ENCODE peak calls at places on chromosome X, in six cellular contexts. B is K562, D is GM12878, R is HepG2, N is H1, H is GM12891. P is an unnamed sample.

GRCh38 chrX:110120025-110120424 is 117.1 kb downstream of the TMEM164 start:
- DNase-seq in B (no peak), D (no peak), R (no peak), N (no peak), H (no peak), P (no peak)

GRCh38 chrX:10039821-10040793 is 72.9 kb downstream of the CLDN34 start:
- DNase-seq in B (no peak), D (no peak), R (peak), N (no peak), H (no peak), P (no peak)

GRCh38 chrX:24340501-24340900 is 19.9 kb upstream of the SUPT20HL1 start:
- DNase-seq in B (no peak), D (no peak), R (no peak), N (no peak), H (no peak), P (no peak)

GRCh38 chrX:131735127-131735526 is 191.3 kb downstream of the OR13H1 start:
- DNase-seq in B (no peak), D (no peak), R (no peak), N (no peak), H (no peak), P (no peak)

GRCh38 chrX:30910124-30910860 is 21.2 kb upstream of the TAB3 start:
- DNase-seq in B (peak), D (no peak), R (no peak), N (no peak), H (no peak), P (no peak)

GRCh38 chrX:105150036-105150435 is 70.5 kb downstream of the TEX13A start:
- DNase-seq in B (no peak), D (no peak), R (no peak), N (no peak), H (no peak), P (no peak)

GRCh38 chrX:130106071-130106470 is 4.2 kb downstream of the ELF4 start:
- DNase-seq in B (no peak), D (no peak), R (no peak), N (no peak), H (no peak), P (no peak)

GRCh38 chrX:16465081-16465876 is 184.7 kb upstream of the S100G start:
- DNase-seq in B (no peak), D (no peak), R (no peak), N (no peak), H (no peak), P (no peak)

GRCh38 chrX:138710866-138711331 is 618 bp downstream of the FGF13 start:
- DNase-seq in B (no peak), D (no peak), R (no peak), N (no peak), H (no peak), P (peak)

GRCh38 chrX:123086768-123087167 is 97.3 kb upstream of the GRIA3 start:
- DNase-seq in B (no peak), D (no peak), R (no peak), N (no peak), H (no peak), P (no peak)

GRCh38 chrX:123088331-123088730 is 95.7 kb upstream of the GRIA3 start:
- DNase-seq in B (no peak), D (no peak), R (no peak), N (no peak), H (no peak), P (no peak)

GRCh38 chrX:123085311-123085940 is 98.7 kb upstream of the GRIA3 start:
- DNase-seq in B (no peak), D (no peak), R (peak), N (peak), H (no peak), P (no peak)

GRCh38 chrX:123088930-123089329 is 95.1 kb upstream of the GRIA3 start:
- DNase-seq in B (no peak), D (no peak), R (no peak), N (no peak), H (no peak), P (no peak)

GRCh38 chrX:123087326-123087725 is 96.8 kb upstream of the GRIA3 start:
- DNase-seq in B (no peak), D (no peak), R (peak), N (no peak), H (no peak), P (no peak)
- TF ChIP-seq TAF1 in B (no peak), D (no peak), R (no peak), N (no peak), H (no peak), P (no peak)

GRCh38 chrX:107207943-107208342 is 1.5 kb downstream of the DNAAF6 start:
- DNase-seq in B (no peak), D (no peak), R (no peak), N (no peak), H (no peak), P (no peak)

GRCh38 chrX:107206697-107207065 is 270 bp downstream of the DNAAF6 start:
- DNase-seq in B (no peak), D (no peak), R (no peak), N (no peak), H (no peak), P (no peak)

GRCh38 chrX:107207089-107207488 is 678 bp downstream of the DNAAF6 start:
- DNase-seq in B (peak), D (no peak), R (no peak), N (no peak), H (no peak), P (no peak)

GRCh38 chrX:107204063-107204605 is 2.1 kb downstream of the NUP62CL start:
- DNase-seq in B (peak), D (no peak), R (no peak), N (no peak), H (no peak), P (no peak)

DNA sequence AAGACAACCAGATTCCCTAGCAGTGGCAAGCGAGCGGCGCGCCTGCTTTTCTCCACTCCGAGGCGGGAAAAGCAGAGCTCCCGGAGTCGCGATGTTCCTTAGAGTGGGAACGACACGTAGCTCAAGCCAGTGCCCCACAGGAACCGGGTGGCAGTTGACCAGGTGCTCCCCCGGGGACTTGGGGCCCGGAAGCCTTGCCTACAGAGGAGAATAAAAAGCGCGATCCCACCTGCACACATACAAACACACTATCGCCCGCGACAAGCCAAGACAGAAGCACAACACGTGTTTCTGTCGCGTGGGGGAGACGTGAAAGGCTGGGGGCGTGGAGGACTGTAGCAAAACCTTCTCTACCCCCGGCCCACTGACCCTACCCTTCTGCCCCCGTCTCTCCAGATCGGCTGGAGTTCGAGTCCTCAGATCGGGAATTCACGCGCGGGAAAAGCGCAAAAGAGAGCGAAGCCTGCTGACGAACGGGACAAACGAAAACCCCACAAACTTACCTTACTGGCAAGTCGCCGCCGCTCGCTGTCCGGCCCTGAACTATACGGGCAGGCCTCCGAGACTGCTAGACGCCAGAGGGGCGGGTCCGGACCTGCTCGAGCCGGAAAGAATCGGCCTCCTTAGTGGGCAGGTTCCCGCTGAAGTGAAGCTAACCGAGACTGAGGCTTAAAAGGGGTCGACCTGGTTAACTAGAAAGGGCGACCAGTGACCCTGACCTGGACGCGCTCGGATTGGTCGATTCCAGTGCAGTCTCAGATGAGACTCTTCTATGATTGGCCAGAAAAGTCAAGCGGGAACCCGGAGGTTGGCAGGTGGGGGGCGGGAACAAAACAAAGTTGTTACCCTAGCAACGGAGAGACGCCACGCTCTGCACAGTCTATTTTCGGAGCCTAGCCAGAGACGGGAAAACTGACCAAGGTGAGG is at the start of the genes DNAAF6 and NUP62CL:
- DNase-seq in B (peak), D (peak), R (peak), N (peak), H (peak), P (peak)
- TF ChIP-seq POLR2AphosphoS5 in B (peak), D (peak), R (peak), N (peak), H (no peak), P (peak)

GRCh38 chrX:21843179-21843578 is 3.8 kb downstream of the MBTPS2 start:
- DNase-seq in B (no peak), D (no peak), R (peak), N (no peak), H (no peak), P (no peak)

GRCh38 chrX:21840199-21840557 is 761 bp downstream of the MBTPS2 start:
- DNase-seq in B (peak), D (no peak), R (no peak), N (no peak), H (no peak), P (no peak)

GRCh38 chrX:21837056-21837455 is 2.4 kb upstream of the MBTPS2 start:
- DNase-seq in B (no peak), D (no peak), R (no peak), N (no peak), H (no peak), P (no peak)

GRCh38 chrX:21838937-21839333 is 482 bp upstream of the MBTPS2 start:
- DNase-seq in B (peak), D (no peak), R (peak), N (no peak), H (no peak), P (no peak)

DNA sequence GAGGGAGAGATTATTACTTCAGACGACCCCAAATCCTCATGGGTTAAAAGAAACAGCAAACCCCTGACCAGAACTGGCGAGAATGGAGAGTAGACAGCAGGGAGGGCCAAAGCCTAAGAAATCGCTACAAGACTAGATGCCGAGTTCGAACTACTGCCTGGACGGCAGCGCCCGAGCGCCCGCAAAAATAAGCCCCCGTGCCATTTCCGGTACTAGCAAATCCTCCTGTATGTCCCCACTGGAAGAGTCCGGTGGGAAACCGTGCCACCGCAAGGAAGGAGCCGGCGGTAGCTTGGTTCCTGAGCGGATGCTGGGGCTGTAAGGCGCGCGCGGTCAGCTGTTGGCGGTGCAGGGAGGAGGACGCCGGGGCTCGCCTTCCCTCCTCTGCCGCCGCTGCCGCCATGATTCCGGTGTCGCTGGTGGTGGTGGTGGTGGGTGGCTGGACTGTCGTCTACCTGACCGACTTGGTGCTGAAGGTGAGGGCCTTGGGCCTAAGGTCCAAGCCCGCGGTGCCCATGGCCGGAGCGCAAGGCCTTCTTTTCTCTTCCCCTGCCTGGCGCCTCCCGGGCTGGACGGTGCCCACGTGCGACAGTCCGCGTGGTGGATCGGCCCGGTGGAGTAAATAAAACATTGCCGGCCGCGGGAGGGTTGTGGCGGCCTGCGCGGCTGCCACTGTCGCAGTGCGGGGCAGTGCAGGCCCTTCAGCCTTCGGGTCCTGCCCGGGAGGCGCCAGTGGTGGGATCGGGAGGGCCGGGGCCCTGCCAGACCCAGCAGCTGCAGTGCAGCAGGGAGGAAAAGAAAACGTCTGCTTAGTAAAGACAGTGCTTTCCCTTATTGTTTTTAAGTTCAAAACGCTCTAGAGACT is at the start of gene MBTPS2:
- DNase-seq in B (peak), D (peak), R (peak), N (peak), H (peak), P (peak)
- TF ChIP-seq POLR2A in B (peak), D (peak), R (peak), N (no peak), H (peak), P (peak)

DNA sequence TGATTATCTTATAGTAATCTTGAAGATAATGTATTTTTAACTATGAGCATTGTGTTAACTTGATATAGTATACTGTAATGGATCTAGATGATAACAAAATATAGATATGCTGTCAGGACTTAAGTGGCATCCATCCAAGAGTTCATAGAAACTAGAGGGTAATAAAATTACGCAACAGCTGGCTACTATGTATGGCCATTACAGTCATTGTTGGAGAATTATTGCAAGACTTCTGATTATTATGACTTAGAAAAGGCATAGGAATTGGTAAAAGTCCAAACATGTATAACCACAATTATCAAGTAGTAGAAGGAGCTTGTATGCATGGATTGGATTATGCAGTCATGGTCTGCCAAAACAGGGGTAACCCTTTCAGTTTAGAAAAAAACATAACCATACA is 9.5 kb downstream of the OGT start:
- DNase-seq in B (no peak), D (no peak), R (no peak), N (no peak), H (no peak), P (no peak)
- TF ChIP-seq TAF1 in B (no peak), D (no peak), R (no peak), N (no peak), H (no peak), P (no peak)

GRCh38 chrX:40273356-40274050 is 175.7 kb upstream of the BCOR start:
- DNase-seq in B (peak), D (no peak), R (no peak), N (no peak), H (no peak), P (no peak)
- TF ChIP-seq POLR2AphosphoS5 in B (no peak), D (no peak), R (no peak), N (no peak), H (no peak), P (no peak)

GRCh38 chrX:69546978-69547377 is 42.9 kb downstream of the NALF2 start:
- DNase-seq in B (no peak), D (no peak), R (no peak), N (no peak), H (no peak), P (no peak)

GRCh38 chrX:69541959-69542358 is 37.8 kb downstream of the NALF2 start:
- DNase-seq in B (no peak), D (no peak), R (no peak), N (no peak), H (no peak), P (no peak)

GRCh38 chrX:69539437-69539836 is 35.3 kb downstream of the NALF2 start:
- DNase-seq in B (no peak), D (no peak), R (no peak), N (no peak), H (peak), P (no peak)

GRCh38 chrX:69546417-69546816 is 42.3 kb downstream of the NALF2 start:
- DNase-seq in B (no peak), D (no peak), R (peak), N (no peak), H (no peak), P (no peak)

DNA sequence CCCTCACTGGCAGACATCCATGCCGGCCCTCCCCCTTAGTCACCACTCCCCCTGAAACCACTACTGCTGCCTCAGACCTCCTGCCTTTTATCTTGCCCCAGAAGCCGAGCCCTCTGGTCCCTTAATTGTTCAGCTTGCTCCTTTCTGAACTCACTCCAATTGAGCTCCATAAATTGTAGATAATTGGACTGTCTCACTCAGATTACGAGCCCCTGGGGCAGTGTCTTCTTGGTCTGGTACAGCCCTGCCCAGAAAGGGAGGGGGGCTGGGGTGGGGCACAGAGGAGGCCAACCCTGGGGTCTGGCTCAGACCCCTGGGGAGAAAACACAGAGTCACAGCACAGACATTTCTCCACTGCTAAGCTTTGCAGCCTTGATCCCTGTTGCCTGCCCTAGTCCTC is 39.4 kb downstream of the NALF2 start:
- DNase-seq in B (no peak), D (no peak), R (no peak), N (no peak), H (no peak), P (no peak)
- TF ChIP-seq POLR2A in B (no peak), D (no peak), R (no peak), N (no peak), H (no peak), P (no peak)

GRCh38 chrX:135112096-135112729 is 8.1 kb downstream of the ETDB start:
- DNase-seq in B (peak), D (no peak), R (no peak), N (no peak), H (no peak), P (no peak)
- TF ChIP-seq TAF1 in B (no peak), D (no peak), R (no peak), N (no peak), H (no peak), P (no peak)

GRCh38 chrX:13373807-13374187 is 53.9 kb upstream of the ATXN3L start:
- DNase-seq in B (peak), D (no peak), R (no peak), N (no peak), H (no peak), P (no peak)

GRCh38 chrX:13374364-13374763 is 54.5 kb upstream of the ATXN3L start:
- DNase-seq in B (no peak), D (no peak), R (no peak), N (no peak), H (no peak), P (no peak)

GRCh38 chrX:13380230-13380629 is 60.4 kb upstream of the ATXN3L start:
- DNase-seq in B (no peak), D (no peak), R (no peak), N (no peak), H (no peak), P (no peak)

GRCh38 chrX:13376857-13377441 is 57.1 kb upstream of the ATXN3L start:
- DNase-seq in B (no peak), D (no peak), R (no peak), N (no peak), H (no peak), P (no peak)

DNA sequence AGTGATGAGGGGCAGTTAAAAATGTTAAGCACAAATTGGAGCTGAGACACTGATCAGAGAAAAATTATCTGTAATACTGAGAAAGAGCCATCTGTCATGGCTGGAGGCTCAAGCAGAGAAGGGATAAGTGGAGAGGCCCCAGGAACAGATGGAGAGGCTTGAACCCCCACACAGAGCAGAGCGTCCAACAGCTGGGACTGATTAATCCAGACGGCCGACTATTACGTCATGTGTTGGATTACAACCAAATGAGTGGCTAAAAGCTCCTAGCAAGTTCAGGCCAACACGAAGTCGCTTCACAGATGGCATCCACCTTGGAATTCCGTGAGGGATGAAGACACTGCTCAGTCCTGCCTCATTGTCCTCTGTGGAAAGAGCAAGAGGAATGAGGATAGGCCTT is 57.7 kb upstream of the ATXN3L start:
- DNase-seq in B (peak), D (no peak), R (no peak), N (no peak), H (no peak), P (no peak)
- TF ChIP-seq POLR2AphosphoS5 in B (no peak), D (no peak), R (no peak), N (no peak), H (no peak), P (no peak)